ENCODE peak calls at places on chromosomes 1 and 21, in six cellular contexts. B is K562, R is body of pancreas, L is transverse colon, Z is spleen, G is GM12878. U is an unnamed sample.
A peak's percentile ranks its signal among the peaks of the same experiment; 100 is the strongest.

GRCh38 chr1:116119876-116120275 is 8.7 kb downstream of the MAB21L3 start:
- DNase-seq in B (no peak), R (no peak), L (no peak), Z (no peak), G (no peak), U (no peak)

GRCh38 chr1:184287001-184287400 is 99.8 kb upstream of the C1orf21 start:
- DNase-seq in B (no peak), R (no peak), L (no peak), Z (no peak), G (no peak), U (no peak)

GRCh38 chr21:41845310-41846032 is 33.7 kb downstream of the PRDM15 start:
- DNase-seq in B (peak; percentile 76), R (no peak), L (no peak), Z (peak; percentile 45), G (no peak), U (no peak)

GRCh38 chr1:150162862-150163706 is 13.4 kb downstream of the PLEKHO1 start:
- DNase-seq in B (peak; percentile 83), R (peak; percentile 67), L (peak; percentile 81), Z (peak; percentile 85), G (peak; percentile 97), U (peak; percentile 92)

GRCh38 chr1:92484472-92485373 is 2.0 kb downstream of the GFI1 start:
- DNase-seq in B (peak; percentile 31), R (peak; percentile 71), L (peak; percentile 69), Z (peak; percentile 90), G (no peak), U (no peak)

GRCh38 chr21:35199733-35200015 is 150.6 kb upstream of the RUNX1 start:
- DNase-seq in B (no peak), R (no peak), L (no peak), Z (no peak), G (no peak), U (no peak)

GRCh38 chr21:46183910-46184624 is at the start of gene SPATC1L:
- DNase-seq in B (peak; percentile 71), R (peak; percentile 77), L (peak; percentile 66), Z (peak; percentile 83), G (peak; percentile 39), U (peak; percentile 69)

GRCh38 chr1:39955547-39956539 is 898 bp downstream of the MFSD2A start:
- DNase-seq in B (no peak), R (peak; percentile 33), L (peak; percentile 71), Z (no peak), G (peak; percentile 33), U (no peak)

GRCh38 chr1:3245344-3245743 is 176.3 kb downstream of the PRDM16 start:
- DNase-seq in B (no peak), R (no peak), L (no peak), Z (no peak), G (no peak), U (no peak)

GRCh38 chr1:8629241-8630091 is 188.0 kb downstream of the RERE start:
- DNase-seq in B (no peak), R (no peak), L (peak; percentile 25), Z (peak; percentile 82), G (peak; percentile 91), U (no peak)

GRCh38 chr1:20641986-20642385 is 8.7 kb downstream of the PINK1 start:
- DNase-seq in B (no peak), R (no peak), L (no peak), Z (no peak), G (no peak), U (no peak)

GRCh38 chr1:5891736-5892135 is 100.5 kb downstream of the NPHP4 start:
- DNase-seq in B (no peak), R (no peak), L (no peak), Z (no peak), G (no peak), U (no peak)

GRCh38 chr1:151472852-151473731 is 13.8 kb upstream of the POGZ start:
- DNase-seq in B (peak; percentile 42), R (peak; percentile 46), L (peak; percentile 49), Z (peak; percentile 82), G (no peak), U (peak; percentile 66)

GRCh38 chr1:44862829-44863406 is 19.9 kb upstream of the PTCH2 start:
- DNase-seq in B (no peak), R (no peak), L (no peak), Z (no peak), G (no peak), U (no peak)

GRCh38 chr1:186206046-186206564 is 168.9 kb downstream of the TPR start:
- DNase-seq in B (no peak), R (no peak), L (no peak), Z (no peak), G (no peak), U (no peak)

GRCh38 chr1:48356901-48357300 is 115.1 kb downstream of the SPATA6 start:
- DNase-seq in B (no peak), R (no peak), L (no peak), Z (no peak), G (no peak), U (no peak)

GRCh38 chr1:86714159-86714558 is 9.8 kb downstream of the SH3GLB1 start:
- DNase-seq in B (no peak), R (no peak), L (no peak), Z (no peak), G (no peak), U (no peak)

GRCh38 chr1:35386954-35387353 is 118.4 kb downstream of the ZMYM4 start:
- DNase-seq in B (no peak), R (peak; percentile 80), L (no peak), Z (no peak), G (no peak), U (no peak)

GRCh38 chr1:21139601-21140000 is 37.1 kb downstream of the EIF4G3 start:
- DNase-seq in B (no peak), R (peak; percentile 41), L (no peak), Z (no peak), G (no peak), U (peak; percentile 23)

GRCh38 chr21:27802816-27803475 is 836.1 kb upstream of the ADAMTS5 start:
- DNase-seq in B (peak; percentile 31), R (peak; percentile 38), L (peak; percentile 39), Z (no peak), G (no peak), U (peak; percentile 29)

GRCh38 chr1:31433396-31433930 is 20.4 kb downstream of the SERINC2 start:
- DNase-seq in B (no peak), R (no peak), L (no peak), Z (no peak), G (no peak), U (no peak)

GRCh38 chr1:53298163-53298685 is 29.6 kb downstream of the LRP8 start:
- DNase-seq in B (no peak), R (no peak), L (no peak), Z (no peak), G (no peak), U (no peak)

GRCh38 chr1:159222987-159223386 is 18.3 kb downstream of the ACKR1 start:
- DNase-seq in B (no peak), R (no peak), L (no peak), Z (no peak), G (no peak), U (no peak)

GRCh38 chr1:159218846-159219636 is 14.4 kb downstream of the ACKR1 start:
- DNase-seq in B (no peak), R (no peak), L (no peak), Z (no peak), G (no peak), U (no peak)

GRCh38 chr1:159222075-159222865 is 17.6 kb downstream of the ACKR1 start:
- DNase-seq in B (no peak), R (no peak), L (no peak), Z (no peak), G (no peak), U (no peak)
- H3K27me3 ChIP-seq in B (peaks cover 8% of the 10 kb centered on the region), R (no peaks in the 10 kb centered on the region), L (peaks cover 3% of the 10 kb centered on the region), Z (no peaks in the 10 kb centered on the region), G (no peaks in the 10 kb centered on the region), U (no peaks in the 10 kb centered on the region)

DNA sequence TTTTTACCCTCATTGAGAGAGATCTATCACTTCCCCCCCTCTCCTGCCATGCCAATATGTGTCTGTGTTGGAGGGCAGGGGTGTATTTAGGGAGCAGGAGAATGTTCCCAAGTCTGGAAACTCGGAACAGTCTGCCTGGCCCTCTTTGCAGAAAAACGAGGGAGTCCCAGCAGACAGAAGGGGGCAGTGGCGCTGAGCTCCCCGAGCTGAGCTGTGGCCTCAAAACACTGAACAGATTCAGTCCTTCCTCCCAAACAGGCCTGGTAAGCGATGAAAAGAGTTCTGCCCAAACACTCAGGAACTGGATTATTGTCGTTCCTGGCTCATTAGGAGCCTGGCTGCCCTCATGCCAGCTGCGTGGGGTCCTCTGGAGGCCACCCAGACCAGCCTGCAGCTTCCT is 981 bp downstream of the CLDN14 start:
- DNase-seq in B (no peak), R (no peak), L (no peak), Z (peak; percentile 39), G (no peak), U (no peak)
- TF ChIP-seq POLR2A in B (no peak), R (no peak), L (no peak), Z (no peak), G (no peak), U (no peak)

GRCh38 chr1:29471487-29472313 is 235.4 kb downstream of the PTPRU start:
- DNase-seq in B (no peak), R (no peak), L (no peak), Z (peak; percentile 64), G (no peak), U (no peak)

GRCh38 chr1:29475256-29475800 is 239.0 kb downstream of the PTPRU start:
- DNase-seq in B (no peak), R (no peak), L (no peak), Z (peak; percentile 59), G (no peak), U (peak; percentile 27)

GRCh38 chr1:29474274-29474824 is 238.0 kb downstream of the PTPRU start:
- DNase-seq in B (no peak), R (no peak), L (no peak), Z (no peak), G (no peak), U (no peak)

GRCh38 chr1:29474845-29475244 is 238.5 kb downstream of the PTPRU start:
- DNase-seq in B (no peak), R (no peak), L (no peak), Z (no peak), G (no peak), U (no peak)

GRCh38 chr1:29473167-29473855 is 237.0 kb downstream of the PTPRU start:
- DNase-seq in B (no peak), R (no peak), L (no peak), Z (peak; percentile 40), G (no peak), U (no peak)
- H3K27me3 ChIP-seq in B (peaks cover 32% of the 10 kb centered on the region), R (no peaks in the 10 kb centered on the region), L (peaks cover 27% of the 10 kb centered on the region), Z (no peaks in the 10 kb centered on the region), G (peaks cover 4% of the 10 kb centered on the region), U (no peaks in the 10 kb centered on the region)

DNA sequence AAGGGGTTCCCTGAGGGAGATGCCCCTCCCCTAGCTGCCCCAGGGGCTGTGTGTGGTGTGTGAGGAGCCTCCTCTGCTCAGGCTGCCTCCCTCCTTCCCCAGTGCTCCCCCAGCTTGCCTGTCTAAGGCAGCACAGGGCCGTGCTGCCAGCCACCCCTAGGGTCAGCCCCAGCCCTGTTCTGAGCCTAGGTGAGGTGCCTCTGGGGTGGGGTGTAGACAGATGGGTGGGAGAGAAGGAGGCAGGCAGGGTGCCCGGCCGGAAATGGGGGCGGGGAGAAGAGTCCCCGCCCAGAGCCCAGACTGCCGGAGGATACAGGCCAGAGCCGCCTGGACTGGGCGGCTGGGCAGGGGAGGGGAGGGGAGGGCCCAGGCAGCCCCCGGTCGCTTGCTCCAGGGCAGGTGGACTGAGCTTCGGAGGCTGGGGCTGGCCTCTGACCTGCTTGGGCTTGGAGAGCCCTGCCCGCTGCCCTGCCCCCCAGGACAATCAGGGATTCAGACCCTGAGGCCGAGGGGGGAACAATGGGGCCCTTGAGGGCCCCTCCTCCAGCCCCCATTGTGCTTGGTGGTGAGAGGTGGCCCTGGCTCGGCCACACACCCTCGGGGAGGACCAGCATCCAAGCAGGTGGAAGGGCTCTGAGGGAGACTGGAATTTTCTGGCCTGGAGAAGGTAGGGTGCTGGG is at the start of gene GJC2:
- DNase-seq in B (peak; percentile 81), R (peak; percentile 9), L (peak; percentile 44), Z (no peak), G (no peak), U (peak; percentile 84)
- TF ChIP-seq POLR2A in B (peak; percentile 48), R (no peak), L (no peak), Z (no peak), G (no peak), U (no peak)

U was measured in uterus.